ENCODE peak calls at places on chromosomes 1 and 21, in nine cellular contexts. One of them, this sample, is unnamed.

GRCh38 chr1:228394571-228395394 is 11.9 kb downstream of the TRIM11 start:
- DNase-seq in HFF-Myc: no peak
- DNase-seq in aorta: peak
- DNase-seq in NB4: no peak
- DNase-seq in ovary: peak
- DNase-seq in stomach: no peak
- DNase-seq in CD8-positive, alpha-beta memory T cell: no peak
- DNase-seq in gastrocnemius medialis: no peak
- DNase-seq in foreskin fibroblast: no peak
- DNase-seq in this sample: no peak

GRCh38 chr1:43933386-43934278 is at the start of gene ARTN:
- DNase-seq in HFF-Myc: no peak
- DNase-seq in aorta: peak
- DNase-seq in NB4: no peak
- DNase-seq in ovary: peak
- DNase-seq in stomach: peak
- DNase-seq in CD8-positive, alpha-beta memory T cell: no peak
- DNase-seq in gastrocnemius medialis: no peak
- DNase-seq in foreskin fibroblast: peak
- DNase-seq in this sample: no peak

GRCh38 chr1:108200627-108201106 is 524 bp upstream of the SLC25A24 start:
- DNase-seq in HFF-Myc: peak
- DNase-seq in aorta: no peak
- DNase-seq in NB4: peak
- DNase-seq in ovary: no peak
- DNase-seq in stomach: peak
- DNase-seq in CD8-positive, alpha-beta memory T cell: peak
- DNase-seq in gastrocnemius medialis: peak
- DNase-seq in foreskin fibroblast: peak
- DNase-seq in this sample: peak

GRCh38 chr21:34498623-34499022 is 13.4 kb downstream of the KCNE1 start:
- DNase-seq in HFF-Myc: no peak
- DNase-seq in aorta: no peak
- DNase-seq in NB4: no peak
- DNase-seq in ovary: no peak
- DNase-seq in stomach: no peak
- DNase-seq in CD8-positive, alpha-beta memory T cell: no peak
- DNase-seq in gastrocnemius medialis: no peak
- DNase-seq in foreskin fibroblast: peak
- DNase-seq in this sample: peak

GRCh38 chr1:90936731-90937130 is 85.1 kb downstream of the ZNF644 start:
- DNase-seq in HFF-Myc: no peak
- DNase-seq in aorta: no peak
- DNase-seq in NB4: no peak
- DNase-seq in ovary: no peak
- DNase-seq in stomach: no peak
- DNase-seq in CD8-positive, alpha-beta memory T cell: no peak
- DNase-seq in gastrocnemius medialis: no peak
- DNase-seq in foreskin fibroblast: no peak
- DNase-seq in this sample: no peak

GRCh38 chr1:21296509-21297354 is 6.5 kb upstream of the ECE1 start:
- DNase-seq in HFF-Myc: no peak
- DNase-seq in aorta: no peak
- DNase-seq in NB4: no peak
- DNase-seq in ovary: no peak
- DNase-seq in stomach: no peak
- DNase-seq in CD8-positive, alpha-beta memory T cell: no peak
- DNase-seq in gastrocnemius medialis: no peak
- DNase-seq in foreskin fibroblast: no peak
- DNase-seq in this sample: no peak

GRCh38 chr1:179702923-179703322 is 40.2 kb upstream of the FAM163A start:
- DNase-seq in HFF-Myc: no peak
- DNase-seq in aorta: no peak
- DNase-seq in NB4: no peak
- DNase-seq in ovary: no peak
- DNase-seq in stomach: peak
- DNase-seq in CD8-positive, alpha-beta memory T cell: no peak
- DNase-seq in gastrocnemius medialis: no peak
- DNase-seq in foreskin fibroblast: no peak
- DNase-seq in this sample: no peak

GRCh38 chr21:37184784-37185593 is 82.1 kb downstream of the VPS26C start:
- DNase-seq in HFF-Myc: no peak
- DNase-seq in aorta: no peak
- DNase-seq in NB4: no peak
- DNase-seq in ovary: no peak
- DNase-seq in stomach: no peak
- DNase-seq in CD8-positive, alpha-beta memory T cell: no peak
- DNase-seq in gastrocnemius medialis: no peak
- DNase-seq in foreskin fibroblast: no peak
- DNase-seq in this sample: no peak

GRCh38 chr1:61887921-61888564 is 145.8 kb downstream of the PATJ start:
- DNase-seq in HFF-Myc: no peak
- DNase-seq in aorta: no peak
- DNase-seq in NB4: no peak
- DNase-seq in ovary: no peak
- DNase-seq in stomach: no peak
- DNase-seq in CD8-positive, alpha-beta memory T cell: no peak
- DNase-seq in gastrocnemius medialis: no peak
- DNase-seq in foreskin fibroblast: no peak
- DNase-seq in this sample: no peak

GRCh38 chr1:152487871-152488270 is 22.7 kb upstream of the LCE5A start:
- DNase-seq in HFF-Myc: no peak
- DNase-seq in aorta: no peak
- DNase-seq in NB4: no peak
- DNase-seq in ovary: no peak
- DNase-seq in stomach: no peak
- DNase-seq in CD8-positive, alpha-beta memory T cell: no peak
- DNase-seq in gastrocnemius medialis: no peak
- DNase-seq in foreskin fibroblast: no peak
- DNase-seq in this sample: no peak

GRCh38 chr1:3375256-3375655 is 79.2 kb upstream of the ARHGEF16 start:
- DNase-seq in HFF-Myc: no peak
- DNase-seq in aorta: no peak
- DNase-seq in NB4: no peak
- DNase-seq in ovary: no peak
- DNase-seq in stomach: no peak
- DNase-seq in CD8-positive, alpha-beta memory T cell: no peak
- DNase-seq in gastrocnemius medialis: no peak
- DNase-seq in foreskin fibroblast: no peak
- DNase-seq in this sample: no peak

GRCh38 chr1:3370856-3371703 is 83.4 kb upstream of the ARHGEF16 start:
- DNase-seq in HFF-Myc: no peak
- DNase-seq in aorta: no peak
- DNase-seq in NB4: no peak
- DNase-seq in ovary: no peak
- DNase-seq in stomach: no peak
- DNase-seq in CD8-positive, alpha-beta memory T cell: no peak
- DNase-seq in gastrocnemius medialis: no peak
- DNase-seq in foreskin fibroblast: no peak
- DNase-seq in this sample: no peak

GRCh38 chr1:3373700-3374405 is 80.6 kb upstream of the ARHGEF16 start:
- DNase-seq in HFF-Myc: no peak
- DNase-seq in aorta: peak
- DNase-seq in NB4: no peak
- DNase-seq in ovary: no peak
- DNase-seq in stomach: no peak
- DNase-seq in CD8-positive, alpha-beta memory T cell: no peak
- DNase-seq in gastrocnemius medialis: no peak
- DNase-seq in foreskin fibroblast: no peak
- DNase-seq in this sample: no peak

GRCh38 chr1:3372317-3372716 is 82.1 kb upstream of the ARHGEF16 start:
- DNase-seq in HFF-Myc: no peak
- DNase-seq in aorta: no peak
- DNase-seq in NB4: no peak
- DNase-seq in ovary: no peak
- DNase-seq in stomach: no peak
- DNase-seq in CD8-positive, alpha-beta memory T cell: no peak
- DNase-seq in gastrocnemius medialis: no peak
- DNase-seq in foreskin fibroblast: no peak
- DNase-seq in this sample: no peak

GRCh38 chr1:3373175-3373574 is 81.3 kb upstream of the ARHGEF16 start:
- DNase-seq in HFF-Myc: no peak
- DNase-seq in aorta: no peak
- DNase-seq in NB4: no peak
- DNase-seq in ovary: no peak
- DNase-seq in stomach: no peak
- DNase-seq in CD8-positive, alpha-beta memory T cell: no peak
- DNase-seq in gastrocnemius medialis: no peak
- DNase-seq in foreskin fibroblast: no peak
- DNase-seq in this sample: no peak
- H3K4me3 ChIP-seq in HFF-Myc: no peak
- H3K4me3 ChIP-seq in aorta: no peak
- H3K4me3 ChIP-seq in NB4: no peak
- H3K4me3 ChIP-seq in ovary: no peak
- H3K4me3 ChIP-seq in stomach: no peak
- H3K4me3 ChIP-seq in CD8-positive, alpha-beta memory T cell: no peak
- H3K4me3 ChIP-seq in gastrocnemius medialis: no peak
- H3K4me3 ChIP-seq in foreskin fibroblast: no peak
- H3K4me3 ChIP-seq in this sample: no peak

GRCh38 chr1:223708001-223708359 is 4.4 kb upstream of the CAPN2 start:
- DNase-seq in HFF-Myc: no peak
- DNase-seq in aorta: no peak
- DNase-seq in NB4: no peak
- DNase-seq in ovary: no peak
- DNase-seq in stomach: peak
- DNase-seq in CD8-positive, alpha-beta memory T cell: no peak
- DNase-seq in gastrocnemius medialis: no peak
- DNase-seq in foreskin fibroblast: no peak
- DNase-seq in this sample: no peak
- H3K4me3 ChIP-seq in HFF-Myc: no peak
- H3K4me3 ChIP-seq in aorta: no peak
- H3K4me3 ChIP-seq in NB4: no peak
- H3K4me3 ChIP-seq in ovary: no peak
- H3K4me3 ChIP-seq in stomach: no peak
- H3K4me3 ChIP-seq in CD8-positive, alpha-beta memory T cell: no peak
- H3K4me3 ChIP-seq in gastrocnemius medialis: no peak
- H3K4me3 ChIP-seq in foreskin fibroblast: no peak
- H3K4me3 ChIP-seq in this sample: no peak

DNA sequence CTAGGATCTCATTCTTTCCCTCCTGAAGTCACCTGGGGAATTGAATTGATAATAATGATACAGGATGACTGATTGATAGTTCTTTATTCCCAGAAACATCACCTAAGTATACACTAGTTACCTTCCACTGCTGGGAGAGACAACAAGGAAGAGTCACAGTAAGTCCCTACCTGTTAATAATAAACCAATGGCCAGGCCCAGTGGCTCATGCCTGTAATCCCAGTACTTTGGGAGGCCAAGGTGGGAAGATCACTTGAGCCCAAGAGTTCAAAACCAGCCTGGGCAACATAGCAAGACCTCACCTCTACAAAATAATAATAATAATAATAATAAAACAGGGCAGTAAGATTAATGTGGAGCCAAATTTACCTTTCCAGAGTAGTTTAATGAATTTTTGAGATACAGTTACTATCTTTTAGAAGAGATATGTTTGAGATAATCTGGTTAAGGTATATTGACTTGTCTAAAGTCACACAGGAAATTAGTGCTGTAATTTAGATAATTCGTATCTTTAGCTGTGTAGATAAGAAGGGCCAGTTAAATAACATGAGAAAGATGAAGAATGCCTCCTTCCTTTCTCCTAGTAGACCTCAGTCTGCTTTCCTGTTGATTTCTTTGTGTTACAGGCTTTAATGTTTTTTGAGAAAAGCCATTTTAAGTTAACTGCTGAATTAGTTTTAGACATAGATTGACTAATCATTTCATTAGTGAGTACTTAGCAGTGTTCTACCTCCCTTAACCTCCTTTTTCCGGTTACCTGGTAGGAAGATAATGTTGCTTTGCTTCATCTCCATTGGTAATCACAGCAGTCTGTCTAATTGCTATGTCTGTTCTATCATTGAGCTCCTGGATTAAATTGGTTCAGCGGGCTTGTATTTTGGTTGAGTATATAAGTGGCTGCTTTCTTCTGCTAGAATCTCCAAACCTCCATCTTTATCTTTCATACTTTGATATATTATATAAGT is 22.0 kb downstream of the SMAP2 start:
- DNase-seq in HFF-Myc: no peak
- DNase-seq in aorta: no peak
- DNase-seq in NB4: no peak
- DNase-seq in ovary: no peak
- DNase-seq in stomach: no peak
- DNase-seq in CD8-positive, alpha-beta memory T cell: no peak
- DNase-seq in gastrocnemius medialis: no peak
- DNase-seq in foreskin fibroblast: no peak
- DNase-seq in this sample: no peak
- H3K4me3 ChIP-seq in HFF-Myc: no peak
- H3K4me3 ChIP-seq in aorta: no peak
- H3K4me3 ChIP-seq in NB4: no peak
- H3K4me3 ChIP-seq in ovary: no peak
- H3K4me3 ChIP-seq in stomach: no peak
- H3K4me3 ChIP-seq in CD8-positive, alpha-beta memory T cell: peak
- H3K4me3 ChIP-seq in gastrocnemius medialis: no peak
- H3K4me3 ChIP-seq in foreskin fibroblast: no peak
- H3K4me3 ChIP-seq in this sample: no peak

GRCh38 chr1:8681317-8681650 is 136.2 kb downstream of the RERE start:
- DNase-seq in HFF-Myc: no peak
- DNase-seq in aorta: no peak
- DNase-seq in NB4: no peak
- DNase-seq in ovary: no peak
- DNase-seq in stomach: no peak
- DNase-seq in CD8-positive, alpha-beta memory T cell: no peak
- DNase-seq in gastrocnemius medialis: no peak
- DNase-seq in foreskin fibroblast: no peak
- DNase-seq in this sample: no peak

GRCh38 chr1:8682573-8682972 is 134.9 kb downstream of the RERE start:
- DNase-seq in HFF-Myc: no peak
- DNase-seq in aorta: no peak
- DNase-seq in NB4: no peak
- DNase-seq in ovary: no peak
- DNase-seq in stomach: no peak
- DNase-seq in CD8-positive, alpha-beta memory T cell: no peak
- DNase-seq in gastrocnemius medialis: no peak
- DNase-seq in foreskin fibroblast: no peak
- DNase-seq in this sample: no peak

GRCh38 chr1:8679929-8680504 is 137.4 kb downstream of the RERE start:
- DNase-seq in HFF-Myc: no peak
- DNase-seq in aorta: no peak
- DNase-seq in NB4: no peak
- DNase-seq in ovary: no peak
- DNase-seq in stomach: no peak
- DNase-seq in CD8-positive, alpha-beta memory T cell: no peak
- DNase-seq in gastrocnemius medialis: no peak
- DNase-seq in foreskin fibroblast: no peak
- DNase-seq in this sample: no peak

GRCh38 chr1:8680628-8681316 is 136.7 kb downstream of the RERE start:
- DNase-seq in HFF-Myc: no peak
- DNase-seq in aorta: no peak
- DNase-seq in NB4: no peak
- DNase-seq in ovary: no peak
- DNase-seq in stomach: no peak
- DNase-seq in CD8-positive, alpha-beta memory T cell: no peak
- DNase-seq in gastrocnemius medialis: no peak
- DNase-seq in foreskin fibroblast: no peak
- DNase-seq in this sample: no peak

DNA sequence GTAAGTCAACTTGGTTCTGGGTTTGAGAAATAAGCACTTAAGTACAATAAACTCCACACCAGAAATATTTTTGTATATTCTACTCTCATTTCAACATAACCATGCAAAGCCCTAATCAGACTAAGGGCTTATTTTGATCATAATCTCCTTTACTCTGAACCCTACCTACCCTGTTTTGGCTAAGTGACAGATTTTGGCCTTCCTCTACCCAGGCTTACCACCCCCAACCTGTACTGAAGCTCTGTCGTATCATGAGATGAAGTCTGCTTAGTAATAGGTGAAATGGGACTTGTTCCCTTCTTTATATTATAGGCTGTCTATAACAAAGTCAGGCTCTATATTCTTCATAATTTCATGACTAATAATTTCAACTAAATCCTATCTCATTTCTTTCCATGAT is 135.5 kb downstream of the RERE start:
- DNase-seq in HFF-Myc: no peak
- DNase-seq in aorta: no peak
- DNase-seq in NB4: no peak
- DNase-seq in ovary: no peak
- DNase-seq in stomach: no peak
- DNase-seq in CD8-positive, alpha-beta memory T cell: no peak
- DNase-seq in gastrocnemius medialis: no peak
- DNase-seq in foreskin fibroblast: no peak
- DNase-seq in this sample: no peak
- H3K4me3 ChIP-seq in HFF-Myc: no peak
- H3K4me3 ChIP-seq in aorta: no peak
- H3K4me3 ChIP-seq in NB4: no peak
- H3K4me3 ChIP-seq in ovary: no peak
- H3K4me3 ChIP-seq in stomach: no peak
- H3K4me3 ChIP-seq in CD8-positive, alpha-beta memory T cell: no peak
- H3K4me3 ChIP-seq in gastrocnemius medialis: no peak
- H3K4me3 ChIP-seq in foreskin fibroblast: no peak
- H3K4me3 ChIP-seq in this sample: no peak